ENCODE peak calls at places on chromosomes 2 and 18, in ten cellular contexts. One of them, this sample, is unnamed.

GRCh38 chr2:19124135-19124534 is 234.3 kb downstream of the OSR1 start:
- DNase-seq in cardiac muscle cell: no peak
- DNase-seq in astrocyte of the spinal cord: peak; percentile 76
- DNase-seq in kidney epithelial cell: peak; percentile 16
- DNase-seq in psoas muscle: no peak
- DNase-seq in fibroblast of lung: peak; percentile 94
- DNase-seq in colonic mucosa: no peak
- DNase-seq in heart right ventricle: no peak
- DNase-seq in PC-3: peak; percentile 66
- DNase-seq in HFF-Myc: no peak
- DNase-seq in this sample: peak; percentile 97

GRCh38 chr2:9735335-9735734 is 104.5 kb upstream of the YWHAQ start:
- DNase-seq in psoas muscle: no peak
- DNase-seq in kidney epithelial cell: no peak
- DNase-seq in colonic mucosa: no peak
- DNase-seq in heart right ventricle: no peak
- DNase-seq in astrocyte of the spinal cord: no peak
- DNase-seq in PC-3: no peak
- DNase-seq in HFF-Myc: no peak
- DNase-seq in fibroblast of lung: peak; percentile 26
- DNase-seq in cardiac muscle cell: no peak
- DNase-seq in this sample: no peak

GRCh38 chr2:237732790-237733349 is 65.7 kb upstream of the RBM44 start:
- DNase-seq in kidney epithelial cell: no peak
- DNase-seq in heart right ventricle: peak; percentile 56
- DNase-seq in astrocyte of the spinal cord: no peak
- DNase-seq in cardiac muscle cell: peak; percentile 38
- DNase-seq in psoas muscle: peak; percentile 81
- DNase-seq in HFF-Myc: no peak
- DNase-seq in fibroblast of lung: peak; percentile 40
- DNase-seq in PC-3: no peak
- DNase-seq in colonic mucosa: no peak
- DNase-seq in this sample: no peak

GRCh38 chr2:111708478-111708877 is 175.5 kb downstream of the ANAPC1 start:
- DNase-seq in PC-3: no peak
- DNase-seq in astrocyte of the spinal cord: no peak
- DNase-seq in cardiac muscle cell: no peak
- DNase-seq in fibroblast of lung: peak; percentile 60
- DNase-seq in psoas muscle: no peak
- DNase-seq in colonic mucosa: no peak
- DNase-seq in heart right ventricle: no peak
- DNase-seq in kidney epithelial cell: no peak
- DNase-seq in HFF-Myc: no peak
- DNase-seq in this sample: no peak

GRCh38 chr2:43158259-43158880 is 68.0 kb downstream of the ZFP36L2 start:
- DNase-seq in HFF-Myc: no peak
- DNase-seq in heart right ventricle: peak; percentile 61
- DNase-seq in kidney epithelial cell: peak; percentile 34
- DNase-seq in colonic mucosa: peak; percentile 83
- DNase-seq in astrocyte of the spinal cord: peak; percentile 59
- DNase-seq in psoas muscle: peak; percentile 83
- DNase-seq in fibroblast of lung: peak; percentile 78
- DNase-seq in cardiac muscle cell: no peak
- DNase-seq in PC-3: peak; percentile 86
- DNase-seq in this sample: peak; percentile 92

GRCh38 chr2:130834091-130834922 is 2.4 kb upstream of the ARHGEF4 start:
- DNase-seq in kidney epithelial cell: peak; percentile 28
- DNase-seq in HFF-Myc: no peak
- DNase-seq in colonic mucosa: no peak
- DNase-seq in cardiac muscle cell: peak; percentile 16
- DNase-seq in heart right ventricle: no peak
- DNase-seq in astrocyte of the spinal cord: peak; percentile 35
- DNase-seq in fibroblast of lung: peak; percentile 73
- DNase-seq in psoas muscle: peak; percentile 26
- DNase-seq in PC-3: peak; percentile 28
- DNase-seq in this sample: peak; percentile 63

GRCh38 chr2:45761660-45762059 is 110.2 kb downstream of the PRKCE start:
- DNase-seq in psoas muscle: no peak
- DNase-seq in fibroblast of lung: no peak
- DNase-seq in heart right ventricle: no peak
- DNase-seq in HFF-Myc: no peak
- DNase-seq in colonic mucosa: no peak
- DNase-seq in astrocyte of the spinal cord: no peak
- DNase-seq in cardiac muscle cell: no peak
- DNase-seq in PC-3: no peak
- DNase-seq in kidney epithelial cell: no peak
- DNase-seq in this sample: no peak

GRCh38 chr18:70107037-70107436 is 98.5 kb downstream of the RTTN start:
- DNase-seq in cardiac muscle cell: no peak
- DNase-seq in HFF-Myc: no peak
- DNase-seq in colonic mucosa: no peak
- DNase-seq in PC-3: no peak
- DNase-seq in heart right ventricle: no peak
- DNase-seq in kidney epithelial cell: no peak
- DNase-seq in astrocyte of the spinal cord: no peak
- DNase-seq in fibroblast of lung: no peak
- DNase-seq in psoas muscle: no peak
- DNase-seq in this sample: no peak

GRCh38 chr2:7430869-7431641 is 513.8 kb downstream of the RNF144A start:
- DNase-seq in fibroblast of lung: peak; percentile 15
- DNase-seq in HFF-Myc: no peak
- DNase-seq in kidney epithelial cell: no peak
- DNase-seq in colonic mucosa: no peak
- DNase-seq in cardiac muscle cell: peak; percentile 53
- DNase-seq in PC-3: peak; percentile 61
- DNase-seq in heart right ventricle: peak; percentile 49
- DNase-seq in astrocyte of the spinal cord: peak; percentile 5
- DNase-seq in psoas muscle: peak; percentile 63
- DNase-seq in this sample: peak; percentile 2

GRCh38 chr18:22713511-22713910 is 219.6 kb upstream of the RBBP8 start:
- DNase-seq in psoas muscle: no peak
- DNase-seq in kidney epithelial cell: no peak
- DNase-seq in cardiac muscle cell: peak; percentile 67
- DNase-seq in astrocyte of the spinal cord: no peak
- DNase-seq in PC-3: no peak
- DNase-seq in HFF-Myc: no peak
- DNase-seq in fibroblast of lung: peak; percentile 61
- DNase-seq in colonic mucosa: no peak
- DNase-seq in heart right ventricle: no peak
- DNase-seq in this sample: no peak

GRCh38 chr2:64470921-64471320 is 17.0 kb downstream of the LGALSL start:
- DNase-seq in colonic mucosa: no peak
- DNase-seq in kidney epithelial cell: no peak
- DNase-seq in cardiac muscle cell: no peak
- DNase-seq in heart right ventricle: no peak
- DNase-seq in HFF-Myc: no peak
- DNase-seq in PC-3: no peak
- DNase-seq in astrocyte of the spinal cord: no peak
- DNase-seq in fibroblast of lung: no peak
- DNase-seq in psoas muscle: no peak
- DNase-seq in this sample: no peak

GRCh38 chr2:189661957-189662321 is 680 bp downstream of the ASNSD1 start:
- DNase-seq in HFF-Myc: no peak
- DNase-seq in cardiac muscle cell: no peak
- DNase-seq in astrocyte of the spinal cord: no peak
- DNase-seq in PC-3: peak; percentile 6
- DNase-seq in kidney epithelial cell: no peak
- DNase-seq in colonic mucosa: no peak
- DNase-seq in heart right ventricle: no peak
- DNase-seq in psoas muscle: no peak
- DNase-seq in fibroblast of lung: no peak
- DNase-seq in this sample: no peak

GRCh38 chr2:240782886-240783818 is 36.9 kb downstream of the KIF1A start:
- DNase-seq in colonic mucosa: no peak
- DNase-seq in HFF-Myc: no peak
- DNase-seq in cardiac muscle cell: no peak
- DNase-seq in astrocyte of the spinal cord: no peak
- DNase-seq in psoas muscle: no peak
- DNase-seq in kidney epithelial cell: no peak
- DNase-seq in heart right ventricle: peak; percentile 6
- DNase-seq in PC-3: no peak
- DNase-seq in fibroblast of lung: no peak
- DNase-seq in this sample: no peak

GRCh38 chr2:44741507-44741906 is 200.0 kb upstream of the SIX3 start:
- DNase-seq in HFF-Myc: no peak
- DNase-seq in kidney epithelial cell: no peak
- DNase-seq in cardiac muscle cell: no peak
- DNase-seq in colonic mucosa: no peak
- DNase-seq in PC-3: no peak
- DNase-seq in psoas muscle: no peak
- DNase-seq in astrocyte of the spinal cord: no peak
- DNase-seq in heart right ventricle: no peak
- DNase-seq in fibroblast of lung: peak; percentile 45
- DNase-seq in this sample: no peak

GRCh38 chr2:39401319-39401718 is 35.8 kb downstream of the MAP4K3 start:
- DNase-seq in fibroblast of lung: no peak
- DNase-seq in cardiac muscle cell: no peak
- DNase-seq in HFF-Myc: no peak
- DNase-seq in colonic mucosa: no peak
- DNase-seq in astrocyte of the spinal cord: no peak
- DNase-seq in kidney epithelial cell: no peak
- DNase-seq in PC-3: no peak
- DNase-seq in psoas muscle: no peak
- DNase-seq in heart right ventricle: no peak
- DNase-seq in this sample: no peak

GRCh38 chr2:170354409-170354808 is 176.5 kb downstream of the MYO3B start:
- DNase-seq in PC-3: no peak
- DNase-seq in colonic mucosa: no peak
- DNase-seq in HFF-Myc: no peak
- DNase-seq in psoas muscle: no peak
- DNase-seq in astrocyte of the spinal cord: no peak
- DNase-seq in cardiac muscle cell: no peak
- DNase-seq in kidney epithelial cell: no peak
- DNase-seq in heart right ventricle: no peak
- DNase-seq in fibroblast of lung: no peak
- DNase-seq in this sample: no peak

GRCh38 chr2:226890286-226890685 is 54.4 kb downstream of the RHBDD1 start:
- DNase-seq in colonic mucosa: no peak
- DNase-seq in HFF-Myc: no peak
- DNase-seq in fibroblast of lung: no peak
- DNase-seq in astrocyte of the spinal cord: no peak
- DNase-seq in heart right ventricle: no peak
- DNase-seq in cardiac muscle cell: no peak
- DNase-seq in psoas muscle: no peak
- DNase-seq in PC-3: no peak
- DNase-seq in kidney epithelial cell: no peak
- DNase-seq in this sample: no peak

GRCh38 chr2:215917953-215918620 is 95.3 kb downstream of the MREG start:
- DNase-seq in astrocyte of the spinal cord: peak; percentile 75
- DNase-seq in heart right ventricle: no peak
- DNase-seq in cardiac muscle cell: peak; percentile 29
- DNase-seq in PC-3: peak; percentile 87
- DNase-seq in HFF-Myc: no peak
- DNase-seq in fibroblast of lung: peak; percentile 71
- DNase-seq in kidney epithelial cell: peak; percentile 41
- DNase-seq in psoas muscle: no peak
- DNase-seq in colonic mucosa: no peak
- DNase-seq in this sample: peak; percentile 85

GRCh38 chr2:200338692-200339091 is 32.2 kb downstream of the SPATS2L start:
- DNase-seq in kidney epithelial cell: no peak
- DNase-seq in fibroblast of lung: no peak
- DNase-seq in cardiac muscle cell: no peak
- DNase-seq in PC-3: no peak
- DNase-seq in HFF-Myc: no peak
- DNase-seq in astrocyte of the spinal cord: no peak
- DNase-seq in heart right ventricle: no peak
- DNase-seq in colonic mucosa: no peak
- DNase-seq in psoas muscle: no peak
- DNase-seq in this sample: no peak
- H3K4me3 ChIP-seq in kidney epithelial cell: no peak overlapping the region
- H3K4me3 ChIP-seq in fibroblast of lung: no peak overlapping the region
- H3K4me3 ChIP-seq in cardiac muscle cell: no peak overlapping the region
- H3K4me3 ChIP-seq in PC-3: no peak overlapping the region
- H3K4me3 ChIP-seq in HFF-Myc: no peak overlapping the region
- H3K4me3 ChIP-seq in astrocyte of the spinal cord: no peak overlapping the region
- H3K4me3 ChIP-seq in heart right ventricle: no peak overlapping the region
- H3K4me3 ChIP-seq in colonic mucosa: no peak overlapping the region
- H3K4me3 ChIP-seq in psoas muscle: no peak overlapping the region
- H3K4me3 ChIP-seq in this sample: no peak overlapping the region

GRCh38 chr2:51795248-51795888 is 763.4 kb upstream of the NRXN1 start:
- DNase-seq in cardiac muscle cell: peak; percentile 36
- DNase-seq in heart right ventricle: no peak
- DNase-seq in HFF-Myc: no peak
- DNase-seq in colonic mucosa: peak; percentile 45
- DNase-seq in psoas muscle: no peak
- DNase-seq in astrocyte of the spinal cord: no peak
- DNase-seq in kidney epithelial cell: no peak
- DNase-seq in PC-3: peak; percentile 34
- DNase-seq in fibroblast of lung: no peak
- DNase-seq in this sample: peak; percentile 32
- TF ChIP-seq CTCF in cardiac muscle cell: peak; percentile 28
- TF ChIP-seq CTCF in heart right ventricle: no peak
- TF ChIP-seq CTCF in HFF-Myc: peak; percentile 29
- TF ChIP-seq CTCF in colonic mucosa: peak; percentile 28
- TF ChIP-seq CTCF in psoas muscle: no peak
- TF ChIP-seq CTCF in astrocyte of the spinal cord: peak; percentile 20
- TF ChIP-seq CTCF in kidney epithelial cell: peak; percentile 44
- TF ChIP-seq CTCF in PC-3: peak; percentile 53
- TF ChIP-seq CTCF in fibroblast of lung: peak; percentile 10
- TF ChIP-seq CTCF in this sample: peak; percentile 47

DNA sequence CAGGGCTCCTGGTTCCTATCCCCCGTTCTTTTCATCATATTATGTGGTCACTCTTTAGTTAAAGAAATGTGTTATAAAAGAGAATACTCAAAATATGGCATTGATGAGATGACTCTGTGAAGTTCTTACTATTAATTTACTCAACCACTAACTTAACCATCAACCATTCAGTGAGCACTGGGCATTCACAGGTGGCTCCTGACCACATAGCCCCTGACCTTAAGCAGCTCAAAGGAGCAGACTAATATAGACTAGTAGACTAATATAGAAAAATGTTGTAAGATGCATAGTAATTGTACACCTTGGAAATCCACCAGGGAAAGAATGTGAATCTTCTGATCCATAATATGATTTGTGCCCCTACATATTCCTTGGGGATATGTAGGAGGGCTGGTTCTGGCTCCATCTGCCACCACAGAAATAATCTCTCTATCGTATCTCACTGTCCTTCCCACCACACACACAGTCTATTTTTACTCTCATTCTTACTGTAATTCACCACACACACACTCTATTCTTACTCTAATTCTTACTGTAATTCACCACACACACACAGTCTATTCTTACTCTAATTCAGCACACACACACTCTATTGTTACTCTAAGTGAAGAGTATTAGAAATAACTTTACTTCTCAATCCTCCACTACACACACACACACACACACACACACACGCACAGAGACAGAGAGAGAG is 188.9 kb upstream of the ITGA4 start:
- DNase-seq in astrocyte of the spinal cord: no peak
- DNase-seq in HFF-Myc: no peak
- DNase-seq in fibroblast of lung: no peak
- DNase-seq in kidney epithelial cell: no peak
- DNase-seq in PC-3: no peak
- DNase-seq in psoas muscle: no peak
- DNase-seq in heart right ventricle: no peak
- DNase-seq in colonic mucosa: no peak
- DNase-seq in cardiac muscle cell: no peak
- DNase-seq in this sample: no peak
- H3K4me3 ChIP-seq in astrocyte of the spinal cord: no peak overlapping the region
- H3K4me3 ChIP-seq in HFF-Myc: no peak overlapping the region
- H3K4me3 ChIP-seq in fibroblast of lung: no peak overlapping the region
- H3K4me3 ChIP-seq in kidney epithelial cell: no peak overlapping the region
- H3K4me3 ChIP-seq in PC-3: no peak overlapping the region
- H3K4me3 ChIP-seq in psoas muscle: no peak overlapping the region
- H3K4me3 ChIP-seq in heart right ventricle: no peak overlapping the region
- H3K4me3 ChIP-seq in colonic mucosa: no peak overlapping the region
- H3K4me3 ChIP-seq in cardiac muscle cell: no peak overlapping the region
- H3K4me3 ChIP-seq in this sample: no peak overlapping the region

GRCh38 chr2:70995227-70995729 is 605 bp upstream of the TEX261 start:
- DNase-seq in heart right ventricle: no peak
- DNase-seq in kidney epithelial cell: no peak
- DNase-seq in cardiac muscle cell: peak; percentile 56
- DNase-seq in astrocyte of the spinal cord: peak; percentile 23
- DNase-seq in PC-3: peak; percentile 69
- DNase-seq in HFF-Myc: peak; percentile 16
- DNase-seq in fibroblast of lung: peak; percentile 31
- DNase-seq in colonic mucosa: peak; percentile 70
- DNase-seq in psoas muscle: no peak
- DNase-seq in this sample: peak; percentile 68
- TF ChIP-seq CTCF in heart right ventricle: peak; percentile 21
- TF ChIP-seq CTCF in kidney epithelial cell: peak; percentile 62
- TF ChIP-seq CTCF in cardiac muscle cell: peak; percentile 32
- TF ChIP-seq CTCF in astrocyte of the spinal cord: peak; percentile 39
- TF ChIP-seq CTCF in PC-3: peak; percentile 62
- TF ChIP-seq CTCF in HFF-Myc: peak; percentile 28
- TF ChIP-seq CTCF in fibroblast of lung: peak; percentile 36
- TF ChIP-seq CTCF in colonic mucosa: no peak
- TF ChIP-seq CTCF in psoas muscle: peak; percentile 29
- TF ChIP-seq CTCF in this sample: peak; percentile 58

This sample was measured in epithelial cell of esophagus.